ENCODE peak calls at places on chromosomes 11 and 22, in eight cellular contexts. B is nephron progenitor cell; J is HTR-8/SVneo; O is A549; M is CD4-positive, alpha-beta T cell; T is WTC11; L is left colon; S is mesenchymal stem cell. R is an unnamed sample.

GRCh38 chr22:45524966-45525365 is 22.3 kb downstream of the FBLN1 start:
- DNase-seq in B (no peak), T (no peak), O (no peak), M (no peak), S (no peak), J (no peak), L (no peak), R (no peak)

GRCh38 chr22:19850482-19851109 is 4.1 kb downstream of the GNB1L start:
- DNase-seq in T (no peak), S (no peak), M (no peak), L (no peak), J (no peak), O (no peak), B (no peak), R (no peak)

GRCh38 chr22:40867109-40867508 is 5.2 kb upstream of the DNAJB7 start:
- DNase-seq in O (no peak), S (no peak), B (no peak), J (no peak), L (no peak), T (no peak), M (no peak), R (no peak)

GRCh38 chr11:130043575-130043974 is 26.1 kb upstream of the APLP2 start:
- DNase-seq in J (no peak), S (no peak), M (no peak), T (no peak), O (no peak), L (no peak), B (no peak), R (no peak)

GRCh38 chr11:2137202-2138071 is 1.8 kb downstream of the IGF2 start:
- DNase-seq in O (peak; percentile 91), M (no peak), B (peak; percentile 85), J (peak; percentile 85), S (peak; percentile 87), T (peak; percentile 77), L (peak; percentile 38), R (peak; percentile 42)

GRCh38 chr11:134675983-134676382 is 263.9 kb upstream of the B3GAT1 start:
- DNase-seq in M (no peak), O (no peak), J (no peak), T (no peak), S (no peak), B (no peak), L (no peak), R (no peak)

GRCh38 chr11:94771951-94772350 is 3.8 kb downstream of the AMOTL1 start:
- DNase-seq in L (no peak), B (no peak), S (no peak), T (no peak), M (no peak), J (no peak), O (no peak), R (no peak)

GRCh38 chr11:12560362-12560761 is 113.9 kb upstream of the TEAD1 start:
- DNase-seq in M (no peak), O (no peak), B (no peak), T (no peak), J (no peak), L (no peak), S (no peak), R (no peak)

GRCh38 chr11:106161775-106162174 is 84.3 kb downstream of the AASDHPPT start:
- DNase-seq in M (no peak), O (no peak), L (no peak), B (no peak), J (no peak), S (no peak), T (no peak), R (no peak)

GRCh38 chr11:63608353-63609345 is 5.6 kb downstream of the PLAAT3 start:
- DNase-seq in J (peak; percentile 41), O (no peak), T (no peak), B (no peak), S (no peak), M (no peak), L (no peak), R (peak; percentile 61)

GRCh38 chr11:119976805-119977583 is 160.9 kb downstream of the TRIM29 start:
- DNase-seq in J (no peak), O (no peak), T (no peak), L (no peak), S (no peak), B (no peak), M (no peak), R (no peak)

GRCh38 chr11:26960265-26960664 is 33.6 kb upstream of the FIBIN start:
- DNase-seq in L (no peak), J (no peak), M (no peak), B (no peak), T (no peak), S (no peak), O (no peak), R (no peak)

GRCh38 chr11:127105578-127105977 is 105.0 kb upstream of the KIRREL3 start:
- DNase-seq in T (no peak), M (no peak), B (no peak), S (no peak), J (no peak), O (no peak), L (no peak), R (no peak)